ENCODE peak calls at places on chromosomes 11 and 22, in seven cellular contexts. M is stomach, Y is coronary artery, V is GM23338, L is heart left ventricle, N is thoracic aorta, H is left ventricle myocardium inferior. Z is an unnamed sample.

GRCh38 chr11:94638902-94639373 is 71.8 kb downstream of the PIWIL4 start:
- DNase-seq in M (no peak), Y (no peak), V (no peak), L (no peak), N (no peak), H (no peak), Z (no peak)

GRCh38 chr22:32326647-32327046 is 31.0 kb upstream of the RFPL3 start:
- DNase-seq in M (peak), Y (peak), V (no peak), L (no peak), N (no peak), H (no peak), Z (peak)

GRCh38 chr22:42964994-42965699 is 49.8 kb downstream of the PACSIN2 start:
- DNase-seq in M (no peak), Y (no peak), V (no peak), L (no peak), N (no peak), H (no peak), Z (peak)

GRCh38 chr11:101863361-101863760 is 51.4 kb upstream of the CEP126 start:
- DNase-seq in M (no peak), Y (no peak), V (no peak), L (no peak), N (no peak), H (no peak), Z (no peak)

GRCh38 chr22:30115705-30116104 is 35.4 kb downstream of the HORMAD2 start:
- DNase-seq in M (no peak), Y (no peak), V (peak), L (no peak), N (no peak), H (no peak), Z (no peak)

GRCh38 chr22:39415506-39415905 is 15.9 kb downstream of the TAB1 start:
- DNase-seq in M (no peak), Y (no peak), V (no peak), L (no peak), N (no peak), H (peak), Z (no peak)

GRCh38 chr11:1542267-1542666 is 29.8 kb downstream of the DUSP8 start:
- DNase-seq in M (no peak), Y (no peak), V (no peak), L (no peak), N (no peak), H (no peak), Z (no peak)

GRCh38 chr22:36334838-36335603 is 52.7 kb downstream of the MYH9 start:
- DNase-seq in M (no peak), Y (no peak), V (no peak), L (no peak), N (no peak), H (no peak), Z (no peak)

GRCh38 chr11:117759305-117759704 is 37.7 kb downstream of the DSCAML1 start:
- DNase-seq in M (no peak), Y (no peak), V (peak), L (no peak), N (no peak), H (no peak), Z (peak)

GRCh38 chr11:19777342-19778102 is 64.9 kb downstream of the NAV2 start:
- DNase-seq in M (no peak), Y (peak), V (peak), L (no peak), N (no peak), H (no peak), Z (peak)

GRCh38 chr22:47395481-47395880 is 633.0 kb downstream of the TBC1D22A start:
- DNase-seq in M (no peak), Y (no peak), V (no peak), L (no peak), N (no peak), H (no peak), Z (no peak)

GRCh38 chr11:8019671-8020597 is 32.8 kb downstream of the EIF3F start:
- DNase-seq in M (no peak), Y (peak), V (peak), L (no peak), N (no peak), H (no peak), Z (peak)

GRCh38 chr11:11513438-11513837 is 108.4 kb downstream of the GALNT18 start:
- DNase-seq in M (no peak), Y (no peak), V (no peak), L (no peak), N (no peak), H (no peak), Z (no peak)

GRCh38 chr11:102120437-102120935 is 10.2 kb downstream of the YAP1 start:
- DNase-seq in M (no peak), Y (no peak), V (peak), L (no peak), N (no peak), H (no peak), Z (no peak)

GRCh38 chr11:110453684-110454354 is 24.1 kb downstream of the FDX1 start:
- DNase-seq in M (no peak), Y (no peak), V (no peak), L (no peak), N (no peak), H (no peak), Z (no peak)

GRCh38 chr11:120136356-120136755 is 1.6 kb downstream of the TRIM29 start:
- DNase-seq in M (peak), Y (peak), V (no peak), L (peak), N (no peak), H (no peak), Z (no peak)

GRCh38 chr11:2449548-2450320 is 4.9 kb downstream of the KCNQ1 start:
- DNase-seq in M (no peak), Y (no peak), V (no peak), L (no peak), N (no peak), H (no peak), Z (no peak)

GRCh38 chr11:15602042-15602441 is 487.3 kb downstream of the INSC start:
- DNase-seq in M (no peak), Y (no peak), V (no peak), L (no peak), N (no peak), H (no peak), Z (no peak)

GRCh38 chr22:35656284-35656752 is 8.1 kb downstream of the APOL6 start:
- DNase-seq in M (no peak), Y (no peak), V (no peak), L (no peak), N (no peak), H (no peak), Z (no peak)

GRCh38 chr11:61359541-61359940 is 2.1 kb downstream of the CYB561A3 start:
- DNase-seq in M (no peak), Y (no peak), V (no peak), L (no peak), N (no peak), H (no peak), Z (no peak)

GRCh38 chr11:94731921-94732601 is 36.1 kb upstream of the AMOTL1 start:
- DNase-seq in M (no peak), Y (no peak), V (no peak), L (peak), N (no peak), H (no peak), Z (no peak)

GRCh38 chr22:46851941-46852340 is 89.5 kb downstream of the TBC1D22A start:
- DNase-seq in M (no peak), Y (no peak), V (no peak), L (no peak), N (no peak), H (no peak), Z (peak)

GRCh38 chr11:68137833-68138232 is 16.6 kb upstream of the CHKA start:
- DNase-seq in M (no peak), Y (no peak), V (no peak), L (no peak), N (no peak), H (no peak), Z (no peak)

GRCh38 chr11:32888805-32889204 is 3.8 kb upstream of the QSER1 start:
- DNase-seq in M (no peak), Y (no peak), V (no peak), L (no peak), N (no peak), H (no peak), Z (no peak)

GRCh38 chr11:96161271-96162089 is 181.5 kb downstream of the MAML2 start:
- DNase-seq in M (no peak), Y (no peak), V (peak), L (no peak), N (no peak), H (no peak), Z (no peak)

GRCh38 chr11:86990520-86990919 is 35.3 kb upstream of the FZD4 start:
- DNase-seq in M (no peak), Y (no peak), V (peak), L (no peak), N (no peak), H (no peak), Z (peak)

GRCh38 chr11:3052109-3052479 is 5.1 kb downstream of the CARS1 start:
- DNase-seq in M (no peak), Y (no peak), V (no peak), L (no peak), N (no peak), H (no peak), Z (no peak)

GRCh38 chr11:128346808-128347207 is 240.6 kb downstream of the ETS1 start:
- DNase-seq in M (no peak), Y (no peak), V (no peak), L (no peak), N (no peak), H (no peak), Z (no peak)

GRCh38 chr11:60130496-60130895 is 42.0 kb downstream of the MS4A2 start:
- DNase-seq in M (no peak), Y (no peak), V (peak), L (no peak), N (no peak), H (no peak), Z (peak)

GRCh38 chr11:124123587-124123986 is 8.3 kb downstream of the VWA5A start:
- DNase-seq in M (no peak), Y (no peak), V (peak), L (no peak), N (no peak), H (no peak), Z (peak)

GRCh38 chr22:39401301-39401631 is 1.7 kb downstream of the TAB1 start:
- DNase-seq in M (no peak), Y (no peak), V (no peak), L (no peak), N (no peak), H (no peak), Z (no peak)

GRCh38 chr11:17439316-17439782 is 37.3 kb downstream of the ABCC8 start:
- DNase-seq in M (peak), Y (no peak), V (peak), L (no peak), N (no peak), H (no peak), Z (peak)

DNA sequence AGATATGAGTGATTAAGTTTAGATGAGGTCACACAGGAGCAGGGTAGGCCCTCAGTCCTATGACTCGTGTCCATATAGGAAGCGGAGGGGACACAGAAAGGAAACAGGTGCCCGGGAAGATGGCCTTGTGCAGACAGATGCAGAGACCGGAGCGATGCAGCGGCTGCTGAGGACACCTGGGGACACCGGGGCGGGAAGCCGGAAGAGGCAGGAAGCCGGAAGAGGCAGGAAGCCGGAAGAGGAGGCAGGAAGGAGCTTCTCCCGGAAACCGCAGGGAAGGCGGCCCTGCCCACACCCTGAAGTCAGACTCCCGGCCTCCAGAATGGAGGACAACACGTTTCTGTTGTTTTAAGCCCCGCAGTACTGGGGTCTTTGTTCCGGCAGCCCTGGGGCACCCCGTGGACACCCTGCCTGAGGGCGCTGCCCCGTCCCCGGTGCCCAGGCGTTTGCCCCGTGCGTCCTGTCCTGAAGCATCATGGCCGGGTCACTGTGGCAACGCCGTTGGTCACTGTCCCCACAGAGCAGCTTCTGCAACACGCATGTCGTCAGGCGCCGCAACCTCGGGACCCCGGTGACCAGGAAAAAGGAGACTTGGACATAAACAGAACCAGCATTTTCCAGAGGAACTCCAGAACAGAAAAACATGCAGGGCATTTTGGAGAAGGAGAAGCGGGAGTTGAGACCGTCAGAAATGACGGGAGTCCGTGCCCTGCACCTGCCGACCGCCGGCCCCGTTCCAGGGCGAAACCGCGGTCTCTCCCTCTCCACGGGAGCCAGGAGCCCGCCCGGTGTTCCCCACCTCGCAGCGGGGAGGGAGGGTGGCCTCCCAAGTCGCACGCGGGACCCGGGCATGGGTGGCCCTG is 103.4 kb downstream of the BRD1 start:
- DNase-seq in M (no peak), Y (no peak), V (no peak), L (no peak), N (no peak), H (no peak), Z (no peak)
- H3K4me3 ChIP-seq in M (peak), Y (peak), V (no peak), L (peak), N (peak), H (peak), Z (no peak)

GRCh38 chr11:129884581-129884980 is 10.8 kb downstream of the NFRKB start:
- DNase-seq in M (no peak), Y (no peak), V (no peak), L (no peak), N (no peak), H (no peak), Z (no peak)

GRCh38 chr11:129880311-129880710 is 15.1 kb downstream of the NFRKB start:
- DNase-seq in M (no peak), Y (no peak), V (no peak), L (no peak), N (no peak), H (no peak), Z (no peak)

GRCh38 chr11:129885381-129885780 is 10.0 kb downstream of the NFRKB start:
- DNase-seq in M (no peak), Y (no peak), V (no peak), L (no peak), N (no peak), H (no peak), Z (no peak)

GRCh38 chr11:129881570-129882170 is 13.7 kb downstream of the NFRKB start:
- DNase-seq in M (peak), Y (no peak), V (peak), L (no peak), N (no peak), H (no peak), Z (peak)
- H3K27ac ChIP-seq in M (no peak), Y (no peak), V (peak), L (no peak), N (no peak), H (no peak), Z (no peak)

GRCh38 chr22:17116931-17117330 is 4.2 kb downstream of the TMEM121B start:
- DNase-seq in M (no peak), Y (no peak), V (no peak), L (no peak), N (no peak), H (no peak), Z (peak)
- H3K4me3 ChIP-seq in M (no peak), Y (no peak), V (no peak), L (no peak), N (no peak), H (no peak), Z (peak)

GRCh38 chr22:17853066-17853465 is 78.8 kb upstream of the BID start:
- DNase-seq in M (no peak), Y (no peak), V (no peak), L (peak), N (no peak), H (no peak), Z (no peak)
- H3K27ac ChIP-seq in M (peak), Y (peak), V (no peak), L (peak), N (no peak), H (peak), Z (no peak)

DNA sequence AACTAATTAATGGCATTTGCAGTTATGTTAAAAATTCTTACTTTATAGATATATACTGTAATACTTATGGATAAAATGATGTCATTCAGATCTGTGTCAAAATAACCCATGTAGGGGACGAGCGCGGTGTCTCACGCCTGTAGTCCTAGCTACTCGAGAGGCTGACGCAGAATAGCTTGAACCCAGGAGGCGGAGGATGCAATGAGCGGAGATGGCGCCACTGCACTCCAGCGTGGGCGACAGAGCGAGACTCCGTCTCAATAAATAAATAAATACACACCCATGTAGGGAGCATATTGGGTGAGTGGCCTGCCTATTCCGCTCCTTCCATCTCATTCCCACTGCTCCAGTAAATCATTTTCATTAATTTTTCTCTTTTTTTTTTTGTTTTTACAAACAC is 7.1 kb downstream of the SNU13 start:
- DNase-seq in M (no peak), Y (no peak), V (no peak), L (no peak), N (no peak), H (no peak), Z (no peak)
- H3K4me3 ChIP-seq in M (peak), Y (peak), V (peak), L (peak), N (peak), H (peak), Z (peak)

DNA sequence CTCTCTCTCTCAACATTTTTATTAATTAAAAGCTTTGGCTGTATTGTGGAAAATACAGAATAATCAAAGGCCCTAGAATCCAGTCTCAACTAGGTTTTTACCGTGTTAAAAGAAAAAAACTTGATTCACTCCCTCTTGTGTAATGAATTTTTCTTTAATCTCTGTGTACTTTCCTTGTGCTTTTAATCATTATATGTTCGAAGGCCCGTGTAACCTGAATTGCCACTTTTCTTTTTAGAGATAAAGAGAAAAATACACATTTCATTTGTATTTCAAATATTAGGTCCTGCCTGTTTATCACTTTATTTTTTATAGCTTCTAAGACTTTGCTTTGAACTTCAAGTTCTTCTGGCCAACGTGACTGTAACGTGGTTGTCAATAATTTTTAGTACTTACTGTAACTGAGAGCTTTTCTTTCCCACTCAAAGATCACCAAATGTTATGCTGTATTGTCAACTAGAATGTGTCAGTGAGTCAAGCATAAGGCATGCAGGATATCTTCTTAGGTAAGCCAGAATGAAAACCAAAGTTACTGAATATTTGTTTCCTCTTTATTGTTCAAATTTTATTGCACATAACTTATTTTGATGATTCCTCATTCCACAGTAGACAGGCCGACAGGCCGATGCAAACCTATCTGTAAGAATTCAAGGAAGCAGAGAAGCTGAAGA is 23.3 kb upstream of the FAR1 start:
- DNase-seq in M (no peak), Y (no peak), V (no peak), L (no peak), N (no peak), H (no peak), Z (no peak)
- H3K27ac ChIP-seq in M (peak), Y (no peak), V (no peak), L (no peak), N (no peak), H (no peak), Z (no peak)

GRCh38 chr11:108871152-108871551 is 206.3 kb downstream of the DDX10 start:
- DNase-seq in M (no peak), Y (no peak), V (peak), L (peak), N (no peak), H (peak), Z (peak)
- H3K4me3 ChIP-seq in M (no peak), Y (no peak), V (no peak), L (no peak), N (peak), H (no peak), Z (no peak)

Z was measured in endodermal cell.